ENCODE peak calls at places on chromosomes 1 and 21, in seven cellular contexts. K is mammary epithelial cell, N is GM12878, E is neural progenitor cell, J is keratinocyte, G is MM.1S, L is endothelial cell of umbilical vein. B is an unnamed sample.

GRCh38 chr1:36464605-36465393 is 615 bp upstream of the MRPS15 start:
- DNase-seq in K (no peak), N (no peak), E (no peak), J (no peak), G (peak; percentile 19), L (no peak), B (no peak)

GRCh38 chr1:194931166-194931565 is 1677.1 kb downstream of the KCNT2 start:
- DNase-seq in K (no peak), N (no peak), E (no peak), J (no peak), G (no peak), L (no peak), B (peak; percentile 2)

GRCh38 chr21:36999131-36999898 is 7.2 kb upstream of the RIPPLY3 start:
- DNase-seq in K (no peak), N (no peak), E (no peak), J (no peak), G (no peak), L (no peak), B (no peak)

GRCh38 chr1:55720243-55720642 is 505.1 kb upstream of the USP24 start:
- DNase-seq in K (no peak), N (no peak), E (peak; percentile 28), J (no peak), G (no peak), L (no peak), B (no peak)

GRCh38 chr1:16352842-16353535 is 709 bp upstream of the FBXO42 start:
- DNase-seq in K (no peak), N (peak; percentile 35), E (no peak), J (no peak), G (no peak), L (no peak), B (no peak)

GRCh38 chr21:45322960-45323461 is 35.3 kb upstream of the POFUT2 start:
- DNase-seq in K (no peak), N (no peak), E (peak; percentile 15), J (no peak), G (no peak), L (no peak), B (no peak)

GRCh38 chr1:101474039-101474665 is 237.3 kb downstream of the S1PR1 start:
- DNase-seq in K (peak; percentile 34), N (no peak), E (peak; percentile 69), J (no peak), G (peak; percentile 26), L (peak; percentile 19), B (peak; percentile 14)

GRCh38 chr1:175095978-175096611 is 28.5 kb downstream of the TNN start:
- DNase-seq in K (no peak), N (no peak), E (no peak), J (no peak), G (no peak), L (no peak), B (no peak)

DNA sequence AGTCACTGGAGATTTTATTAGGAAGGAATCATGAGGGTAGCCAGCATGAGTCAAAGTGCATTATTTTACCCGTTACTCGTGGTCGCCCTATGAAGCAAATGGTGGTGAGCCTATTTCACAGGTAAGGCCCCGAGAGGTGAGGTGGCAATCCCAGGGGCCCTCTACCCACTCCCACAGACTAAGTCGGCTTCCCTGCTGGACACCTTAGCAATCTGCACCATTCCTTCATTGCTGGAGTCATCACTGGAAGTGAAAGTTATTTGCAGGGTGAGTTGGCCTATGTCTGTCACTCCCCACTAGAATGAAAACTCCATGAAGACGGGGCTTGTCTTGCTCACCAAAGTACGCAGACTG is 52.7 kb downstream of the TOMM20 start:
- DNase-seq in K (no peak), N (no peak), E (no peak), J (no peak), G (no peak), L (no peak), B (no peak)
- H3K9ac ChIP-seq in K (peak overlapping the region; percentile 30), N (peak overlapping the region; percentile 84), E (no peak overlapping the region), J (no peak overlapping the region), G (peak overlapping the region; percentile 90), L (peak overlapping the region; percentile 83), B (peak overlapping the region; percentile 25)

GRCh38 chr1:228650946-228651345 is 84.3 kb upstream of the RHOU start:
- DNase-seq in K (no peak), N (no peak), E (no peak), J (no peak), G (no peak), L (no peak), B (no peak)

GRCh38 chr1:228646717-228647522 is 88.4 kb upstream of the RHOU start:
- DNase-seq in K (peak; percentile 71), N (no peak), E (peak; percentile 60), J (no peak), G (peak; percentile 31), L (peak; percentile 5), B (peak; percentile 41)

GRCh38 chr1:228650141-228650540 is 85.1 kb upstream of the RHOU start:
- DNase-seq in K (no peak), N (no peak), E (peak; percentile 65), J (no peak), G (no peak), L (no peak), B (no peak)

GRCh38 chr1:228648647-228649383 is 86.5 kb upstream of the RHOU start:
- DNase-seq in K (no peak), N (no peak), E (no peak), J (no peak), G (no peak), L (no peak), B (no peak)

DNA sequence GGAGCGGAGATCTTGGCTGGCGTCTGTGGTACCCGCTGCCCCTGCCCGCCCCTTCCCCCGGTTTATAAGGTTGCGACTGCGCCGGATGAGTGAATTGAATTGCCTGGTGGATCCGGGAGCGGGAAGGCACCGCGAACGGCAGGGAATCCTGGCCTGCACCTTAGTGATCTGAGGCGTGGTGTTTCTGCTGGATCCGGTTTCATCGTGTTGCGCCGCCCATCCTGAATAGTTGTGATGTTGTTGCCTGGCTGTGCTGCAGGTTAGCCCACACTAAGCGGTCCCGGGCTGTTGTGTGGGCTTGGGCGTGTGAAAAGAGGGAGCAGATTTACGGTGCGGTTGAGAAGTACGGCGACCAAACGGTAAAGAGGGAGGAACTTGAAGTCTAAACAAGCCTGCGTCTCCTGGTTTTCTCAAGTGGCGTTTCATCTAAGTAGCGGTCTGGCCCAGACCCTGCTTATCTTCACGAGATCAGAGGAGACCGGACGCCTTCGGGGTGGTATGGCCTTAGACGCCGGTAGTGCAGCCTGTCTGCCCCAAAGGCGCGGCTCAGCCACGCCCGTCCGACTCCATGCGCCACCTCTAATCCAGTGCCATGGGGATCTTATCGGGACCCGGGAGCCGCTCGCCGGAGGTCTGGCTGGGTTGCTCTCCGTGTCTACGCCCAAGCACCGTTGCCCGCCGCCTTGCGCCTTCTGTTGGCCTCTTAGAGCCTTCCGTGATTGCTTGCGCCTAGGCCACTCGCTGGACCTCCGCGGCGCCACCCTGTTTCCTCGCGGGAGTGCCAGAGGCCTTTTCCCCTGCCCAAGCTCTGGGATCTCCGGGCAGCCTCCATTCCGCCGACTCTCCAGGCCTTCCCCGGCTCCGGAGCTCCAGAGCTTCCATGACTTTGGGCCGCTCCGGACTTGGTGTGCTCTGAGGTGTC is 87.5 kb upstream of the RHOU start:
- DNase-seq in K (peak; percentile 66), N (no peak), E (peak; percentile 77), J (peak; percentile 42), G (no peak), L (no peak), B (peak; percentile 29)
- TF ChIP-seq EZH2 in K (no peak), N (peak; percentile 73), E (no peak), J (no peak), G (no peak), L (peak; percentile 89), B (peak; percentile 70)

DNA sequence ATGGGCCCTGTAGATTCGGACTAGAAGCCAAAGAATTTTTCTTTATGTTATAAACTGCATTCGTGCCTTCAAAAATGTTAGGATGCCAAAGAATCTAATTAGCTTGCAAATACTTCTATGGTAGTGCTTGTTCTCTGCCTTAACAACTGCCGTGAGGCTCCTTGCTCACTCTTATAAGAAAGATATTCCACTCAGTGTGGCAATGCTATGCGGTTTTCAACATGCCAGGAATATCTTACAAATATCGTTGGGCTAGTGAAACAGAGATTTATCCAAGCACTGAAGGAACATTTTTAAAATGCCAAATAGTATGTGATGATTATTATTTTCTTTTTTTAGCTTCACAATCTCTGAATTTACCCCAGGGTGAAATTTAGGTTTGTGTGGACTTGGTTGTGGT is 198.2 kb downstream of the GREM2 start:
- DNase-seq in K (no peak), N (no peak), E (no peak), J (no peak), G (no peak), L (no peak), B (peak; percentile 64)
- H3K4me2 ChIP-seq in K (no peak overlapping the region), N (no peak overlapping the region), E (no peak overlapping the region), J (no peak overlapping the region), G (no peak overlapping the region), L (no peak overlapping the region), B (no peak overlapping the region)

DNA sequence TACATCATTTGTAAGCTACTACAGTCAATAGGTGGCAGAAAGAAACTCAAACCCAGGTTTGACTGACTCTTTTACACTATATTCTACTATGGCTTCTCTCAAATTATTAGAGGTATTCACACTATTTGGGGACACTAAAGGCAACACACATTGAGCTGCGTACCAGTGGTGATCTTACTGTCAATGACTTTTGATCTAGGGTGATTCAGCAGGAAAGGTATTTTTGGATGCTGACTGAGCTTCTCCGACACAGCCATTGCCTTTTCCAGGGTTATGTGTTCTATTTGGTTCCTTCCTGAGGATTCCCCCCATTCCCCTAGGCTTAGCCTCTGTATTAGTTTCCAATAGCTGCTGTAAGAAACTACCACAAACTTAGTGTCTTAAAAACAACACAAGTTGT is 73.2 kb upstream of the JAK1 start:
- DNase-seq in K (no peak), N (no peak), E (no peak), J (no peak), G (no peak), L (no peak), B (no peak)
- H3K9ac ChIP-seq in K (no peak overlapping the region), N (no peak overlapping the region), E (no peak overlapping the region), J (no peak overlapping the region), G (no peak overlapping the region), L (no peak overlapping the region), B (no peak overlapping the region)

DNA sequence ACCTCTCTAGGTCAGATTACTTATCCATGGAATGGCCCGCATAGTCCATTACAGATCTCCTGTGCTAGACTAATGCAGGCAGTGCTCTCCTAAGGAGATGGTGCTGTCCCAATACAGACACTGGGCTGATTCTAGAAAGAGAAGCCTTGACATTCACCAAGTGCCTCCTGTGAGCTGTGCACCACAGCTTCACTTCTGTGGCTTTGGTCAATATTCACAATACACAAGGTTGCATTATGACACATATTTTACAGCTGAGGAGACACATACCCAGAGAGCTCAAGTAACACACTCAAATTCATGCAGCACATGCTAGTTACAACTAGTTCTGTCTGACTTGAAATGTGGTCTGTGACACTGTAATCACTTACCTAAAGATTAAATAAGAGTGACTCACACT is 59.4 kb upstream of the LRRC8B start:
- DNase-seq in K (peak; percentile 96), N (no peak), E (no peak), J (peak; percentile 76), G (no peak), L (no peak), B (no peak)
- TF ChIP-seq EZH2 in K (no peak), N (no peak), E (no peak), J (no peak), G (no peak), L (no peak), B (no peak)